ENCODE peak calls at places on chromosome 4, in six cellular contexts. C, Z, B, V, G and J are unnamed samples.

GRCh38 chr4:157992038-157992706 is 180.7 kb downstream of the GASK1B start:
- DNase-seq in C (peak), Z (peak), B (peak), V (peak), G (peak), J (peak)

GRCh38 chr4:106868381-106869035 is 167.6 kb downstream of the DKK2 start:
- DNase-seq in C (peak), Z (no peak), B (no peak), V (no peak), G (no peak), J (peak)

GRCh38 chr4:101615652-101616051 is 174.9 kb upstream of the BANK1 start:
- DNase-seq in C (no peak), Z (no peak), B (no peak), V (no peak), G (no peak), J (no peak)

GRCh38 chr4:8191136-8191747 is 7.8 kb upstream of the SH3TC1 start:
- DNase-seq in C (peak), Z (no peak), B (no peak), V (no peak), G (no peak), J (no peak)

GRCh38 chr4:186599483-186599882 is 44.1 kb upstream of the MTNR1A start:
- DNase-seq in C (no peak), Z (no peak), B (no peak), V (no peak), G (no peak), J (no peak)

GRCh38 chr4:568962-569361 is 7.1 kb downstream of the TMEM271 start:
- DNase-seq in C (no peak), Z (no peak), B (no peak), V (no peak), G (no peak), J (no peak)

GRCh38 chr4:4479366-4479765 is 62.5 kb downstream of the STX18 start:
- DNase-seq in C (no peak), Z (no peak), B (no peak), V (no peak), G (no peak), J (no peak)

GRCh38 chr4:180057891-180058643 is 2185.1 kb upstream of the TENM3 start:
- DNase-seq in C (no peak), Z (peak), B (no peak), V (peak), G (peak), J (peak)

GRCh38 chr4:121932212-121932974 is 19.5 kb downstream of the TRPC3 start:
- DNase-seq in C (no peak), Z (no peak), B (no peak), V (no peak), G (no peak), J (no peak)

GRCh38 chr4:88134536-88135361 is 23.7 kb downstream of the ABCG2 start:
- DNase-seq in C (no peak), Z (no peak), B (no peak), V (peak), G (no peak), J (no peak)

GRCh38 chr4:37389369-37389765 is 144.8 kb downstream of the NWD2 start:
- DNase-seq in C (no peak), Z (peak), B (no peak), V (no peak), G (no peak), J (no peak)

GRCh38 chr4:147678796-147679549 is 5.0 kb downstream of the PRMT9 start:
- DNase-seq in C (peak), Z (no peak), B (peak), V (no peak), G (no peak), J (no peak)

GRCh38 chr4:38605794-38606586 is 58.0 kb upstream of the KLF3 start:
- DNase-seq in C (no peak), Z (peak), B (no peak), V (no peak), G (no peak), J (no peak)

GRCh38 chr4:98433608-98434198 is 172.5 kb downstream of the RAP1GDS1 start:
- DNase-seq in C (no peak), Z (no peak), B (no peak), V (no peak), G (peak), J (peak)

GRCh38 chr4:110025057-110025456 is 112.4 kb downstream of the EGF start:
- DNase-seq in C (no peak), Z (no peak), B (no peak), V (no peak), G (no peak), J (no peak)

GRCh38 chr4:164210377-164210776 is 543.6 kb upstream of the SMIM31 start:
- DNase-seq in C (no peak), Z (no peak), B (no peak), V (no peak), G (no peak), J (no peak)

GRCh38 chr4:76897522-76898384 is at the start of gene SOWAHB:
- DNase-seq in C (peak), Z (peak), B (no peak), V (peak), G (peak), J (peak)

GRCh38 chr4:126939401-126939800 is 693.4 kb upstream of the INTU start:
- DNase-seq in C (no peak), Z (no peak), B (no peak), V (no peak), G (no peak), J (peak)

GRCh38 chr4:99301376-99302164 is 10.8 kb upstream of the ADH1A start:
- DNase-seq in C (no peak), Z (no peak), B (no peak), V (no peak), G (no peak), J (peak)

GRCh38 chr4:160175064-160175643 is 1072.3 kb downstream of the RAPGEF2 start:
- DNase-seq in C (peak), Z (peak), B (no peak), V (no peak), G (no peak), J (no peak)

GRCh38 chr4:2882341-2882740 is 38.7 kb downstream of the ADD1 start:
- DNase-seq in C (no peak), Z (no peak), B (no peak), V (no peak), G (no peak), J (no peak)

GRCh38 chr4:21366840-21367239 is 581.7 kb downstream of the KCNIP4 start:
- DNase-seq in C (no peak), Z (no peak), B (no peak), V (no peak), G (no peak), J (no peak)

GRCh38 chr4:145719752-145720624 is 40.0 kb downstream of the C4orf51 start:
- DNase-seq in C (no peak), Z (no peak), B (no peak), V (no peak), G (no peak), J (no peak)

GRCh38 chr4:115234405-115235093 is 121.1 kb upstream of the NDST4 start:
- DNase-seq in C (peak), Z (peak), B (peak), V (peak), G (peak), J (peak)

GRCh38 chr4:185305979-185306442 is 89.7 kb downstream of the LRP2BP start:
- DNase-seq in C (peak), Z (peak), B (no peak), V (no peak), G (no peak), J (peak)

GRCh38 chr4:118012142-118012541 is 22.1 kb upstream of the NDST3 start:
- DNase-seq in C (no peak), Z (no peak), B (no peak), V (no peak), G (no peak), J (no peak)

GRCh38 chr4:77104405-77105292 is 28.9 kb upstream of the CCNI start:
- DNase-seq in C (no peak), Z (no peak), B (no peak), V (peak), G (no peak), J (peak)

GRCh38 chr4:10198365-10198764 is 81.8 kb upstream of the WDR1 start:
- DNase-seq in C (no peak), Z (peak), B (no peak), V (no peak), G (no peak), J (no peak)

DNA sequence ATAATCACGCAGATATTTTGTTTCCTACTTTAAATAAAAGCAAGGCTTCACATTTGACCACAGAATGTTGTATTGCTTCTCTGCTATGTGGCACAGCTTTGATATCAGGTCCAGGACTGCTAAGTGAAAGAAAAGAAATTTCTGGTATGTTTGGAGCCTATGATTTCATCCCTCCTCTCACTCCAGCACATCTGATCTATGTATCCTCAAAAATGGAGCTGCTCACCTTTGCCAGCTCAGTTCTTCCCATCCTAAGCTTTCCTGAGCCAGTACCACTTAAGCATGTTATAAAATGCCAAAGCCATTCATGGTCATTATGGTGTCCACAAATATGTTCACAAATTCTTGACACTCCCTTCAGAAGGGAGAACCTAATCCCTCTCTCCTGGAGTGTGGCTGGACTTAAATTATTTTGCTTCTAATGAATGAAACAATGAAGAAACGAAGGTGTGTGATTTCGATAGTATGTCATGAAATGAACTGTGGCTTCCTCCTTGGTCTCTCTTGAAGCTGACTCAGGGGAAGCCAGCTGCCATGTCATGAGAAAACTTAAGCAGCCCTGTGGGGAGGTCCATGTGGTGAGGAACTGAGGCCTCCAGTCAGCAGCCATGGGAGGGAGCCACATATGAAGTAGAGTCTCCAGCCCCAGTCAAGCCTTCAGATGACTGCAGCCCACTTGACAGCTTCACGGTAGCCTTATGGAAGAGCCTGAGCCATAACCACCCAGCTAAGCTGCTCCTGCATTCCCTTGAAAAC is 207.7 kb downstream of the MGST2 start:
- DNase-seq in C (no peak), Z (no peak), B (no peak), V (no peak), G (no peak), J (peak)
- TF ChIP-seq EZH2phosphoT487 in C (no peak), Z (no peak), B (no peak), V (no peak), G (no peak), J (no peak)

GRCh38 chr4:172143605-172144314 is 330.6 kb downstream of the GALNTL6 start:
- DNase-seq in C (no peak), Z (no peak), B (no peak), V (no peak), G (peak), J (no peak)
- TF ChIP-seq EZH2phosphoT487 in C (no peak), Z (no peak), B (no peak), V (no peak), G (no peak), J (no peak)

GRCh38 chr4:74751856-74752255 is 42.5 kb downstream of the BTC start:
- DNase-seq in C (no peak), Z (peak), B (no peak), V (no peak), G (no peak), J (no peak)
- TF ChIP-seq EZH2phosphoT487 in C (no peak), Z (no peak), B (no peak), V (no peak), G (no peak), J (no peak)

DNA sequence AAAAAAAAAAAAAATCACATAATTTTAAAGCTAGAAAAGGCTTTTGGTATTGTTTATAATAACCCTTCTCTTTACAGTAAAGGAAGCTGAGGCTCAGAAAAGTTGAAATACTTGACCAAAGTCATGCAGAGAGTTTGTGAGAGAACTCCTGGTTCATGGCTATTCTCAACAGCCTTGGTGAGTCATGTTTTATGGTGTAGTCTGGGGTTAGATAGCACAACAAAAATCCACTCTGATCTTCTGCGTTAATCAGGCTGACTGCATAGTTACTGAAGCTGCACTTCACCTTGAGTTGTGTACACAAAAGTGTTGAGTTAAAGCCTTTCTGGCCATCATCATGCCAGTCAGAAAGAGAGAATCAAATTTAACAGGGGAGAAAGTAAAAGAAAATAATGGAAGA is 19.3 kb upstream of the SFRP2 start:
- DNase-seq in C (no peak), Z (no peak), B (no peak), V (peak), G (no peak), J (no peak)
- TF ChIP-seq EZH2phosphoT487 in C (no peak), Z (no peak), B (no peak), V (no peak), G (no peak), J (no peak)

DNA sequence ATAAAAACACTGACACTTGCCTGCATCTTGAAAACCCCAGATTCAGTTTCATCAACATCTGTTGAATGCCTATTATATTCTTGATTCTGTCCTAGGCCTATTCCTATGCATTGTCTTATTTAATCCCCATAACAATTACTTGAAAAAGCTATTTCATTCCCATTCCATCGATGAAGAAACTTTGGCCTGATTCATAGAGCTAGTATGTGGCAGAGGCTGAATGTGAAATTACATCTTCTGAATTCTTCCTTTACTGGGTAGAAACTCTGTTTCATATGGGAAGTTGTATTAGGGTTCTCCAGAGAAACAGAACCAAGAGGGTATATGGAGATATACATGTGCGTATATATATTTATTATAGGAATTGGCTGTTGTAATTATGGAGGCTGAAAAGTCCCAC is 35.0 kb upstream of the SLC4A4 start:
- DNase-seq in C (no peak), Z (no peak), B (no peak), V (no peak), G (no peak), J (peak)
- TF ChIP-seq EZH2phosphoT487 in C (no peak), Z (no peak), B (no peak), V (no peak), G (no peak), J (no peak)

GRCh38 chr4:83772680-83773079 is 236.8 kb downstream of the GPAT3 start:
- DNase-seq in C (no peak), Z (peak), B (no peak), V (no peak), G (no peak), J (no peak)
- TF ChIP-seq EZH2phosphoT487 in C (no peak), Z (no peak), B (no peak), V (no peak), G (no peak), J (no peak)

GRCh38 chr4:32748498-32748897 is 2028.3 kb downstream of the PCDH7 start:
- DNase-seq in C (no peak), Z (peak), B (no peak), V (peak), G (no peak), J (no peak)
- TF ChIP-seq EZH2phosphoT487 in C (no peak), Z (no peak), B (no peak), V (no peak), G (no peak), J (no peak)

DNA sequence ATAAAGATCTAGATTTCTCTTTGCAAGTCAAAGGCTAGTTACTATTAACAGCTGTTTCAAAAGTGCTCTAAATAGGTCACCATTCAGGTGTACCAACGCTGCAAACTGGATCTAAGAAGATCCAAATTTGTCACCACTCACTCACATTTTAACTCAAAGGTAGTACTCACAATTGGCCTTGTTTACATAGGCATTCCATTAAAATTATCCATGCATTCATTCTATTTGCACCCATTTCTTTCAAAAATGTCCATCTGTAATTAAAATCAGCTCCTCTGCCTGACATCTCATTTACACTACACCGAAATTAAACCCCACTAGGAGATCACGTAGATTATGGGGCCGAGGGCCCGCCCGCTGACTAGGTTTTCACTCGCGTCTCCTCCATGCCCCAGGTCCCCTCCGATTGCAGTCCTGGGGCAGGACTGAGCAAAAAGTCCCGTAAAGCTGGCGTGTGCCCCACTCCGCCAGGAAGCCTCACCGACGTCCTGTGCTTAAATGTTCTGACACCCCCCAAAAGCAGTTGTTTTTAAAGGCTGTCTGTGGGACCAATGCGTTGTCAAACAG is 1.3 kb upstream of the ING2 start:
- DNase-seq in C (no peak), Z (no peak), B (no peak), V (no peak), G (no peak), J (no peak)
- TF ChIP-seq EZH2phosphoT487 in C (no peak), Z (no peak), B (no peak), V (no peak), G (no peak), J (no peak)

GRCh38 chr4:24103434-24104168 is 213.8 kb upstream of the PPARGC1A start:
- DNase-seq in C (no peak), Z (no peak), B (no peak), V (no peak), G (no peak), J (no peak)
- TF ChIP-seq EZH2phosphoT487 in C (no peak), Z (no peak), B (no peak), V (no peak), G (no peak), J (no peak)